ENCODE peak calls at places on chromosomes 11 and 22, in five cellular contexts. H is A673; M is CD4-positive, alpha-beta memory T cell; I is IMR-90; U is PC-3. P is an unnamed sample.

GRCh38 chr11:34682822-34683221 is 61.9 kb downstream of the EHF start:
- DNase-seq in H (no peak), M (no peak), I (peak; percentile 39), U (peak; percentile 79), P (no peak)

GRCh38 chr22:19942071-19942885 is 660 bp upstream of the TXNRD2 start:
- DNase-seq in H (peak; percentile 59), M (no peak), I (peak; percentile 69), U (no peak), P (no peak)

GRCh38 chr11:104104664-104105063 is 59.3 kb downstream of the PDGFD start:
- DNase-seq in H (no peak), M (no peak), I (no peak), U (no peak), P (no peak)

GRCh38 chr11:77126861-77127673 is 979 bp upstream of the MYO7A start:
- DNase-seq in H (peak; percentile 55), M (no peak), I (peak; percentile 39), U (peak; percentile 50), P (peak; percentile 51)

GRCh38 chr11:86515297-86516094 is 140.8 kb downstream of the CCDC81 start:
- DNase-seq in H (peak; percentile 96), M (no peak), I (peak; percentile 91), U (peak; percentile 75), P (no peak)

GRCh38 chr11:8871283-8871775 is 39.7 kb upstream of the AKIP1 start:
- DNase-seq in H (peak; percentile 94), M (no peak), I (peak; percentile 94), U (peak; percentile 53), P (peak; percentile 76)

GRCh38 chr11:116044946-116045345 is 540.7 kb upstream of the CADM1 start:
- DNase-seq in H (no peak), M (no peak), I (no peak), U (no peak), P (no peak)

GRCh38 chr11:63687845-63688244 is 6.5 kb downstream of the RTN3 start:
- DNase-seq in H (no peak), M (no peak), I (no peak), U (no peak), P (no peak)

GRCh38 chr11:114082415-114082748 is 22.9 kb downstream of the ZBTB16 start:
- DNase-seq in H (no peak), M (no peak), I (no peak), U (no peak), P (no peak)

GRCh38 chr22:39617342-39617741 is 46.8 kb downstream of the CACNA1I start:
- DNase-seq in H (no peak), M (no peak), I (no peak), U (no peak), P (no peak)

GRCh38 chr11:64234840-64235379 is 526 bp downstream of the VEGFB start:
- DNase-seq in H (peak; percentile 64), M (peak; percentile 66), I (no peak), U (peak; percentile 59), P (peak; percentile 57)

GRCh38 chr11:209275-210121 is 2.0 kb downstream of the RIC8A start:
- DNase-seq in H (no peak), M (no peak), I (no peak), U (no peak), P (no peak)

GRCh38 chr22:49749227-49749626 is 78.4 kb downstream of the BRD1 start:
- DNase-seq in H (no peak), M (no peak), I (no peak), U (no peak), P (no peak)

GRCh38 chr11:66617148-66617814 is 851 bp downstream of the RBM14 start:
- DNase-seq in H (no peak), M (peak; percentile 69), I (no peak), U (peak; percentile 44), P (peak; percentile 80)

GRCh38 chr11:87366766-87367405 is 329.2 kb downstream of the TMEM135 start:
- DNase-seq in H (no peak), M (no peak), I (no peak), U (no peak), P (no peak)

GRCh38 chr22:20436309-20437252 is 1.0 kb downstream of the SCARF2 start:
- DNase-seq in H (peak; percentile 35), M (no peak), I (peak; percentile 30), U (no peak), P (no peak)

GRCh38 chr11:66843776-66844495 is 695 bp downstream of the RCE1 start:
- DNase-seq in H (no peak), M (peak; percentile 47), I (no peak), U (no peak), P (no peak)

GRCh38 chr11:100687032-100687629 is at the start of gene ARHGAP42:
- DNase-seq in H (peak; percentile 71), M (no peak), I (peak; percentile 48), U (peak; percentile 72), P (peak; percentile 72)

GRCh38 chr22:39123811-39124668 is 27.0 kb downstream of the APOBEC3H start:
- DNase-seq in H (no peak), M (no peak), I (no peak), U (no peak), P (no peak)

GRCh38 chr11:8310743-8311298 is 47.1 kb upstream of the LMO1 start:
- DNase-seq in H (no peak), M (no peak), I (no peak), U (no peak), P (no peak)

GRCh38 chr11:22491826-22492225 is 133.8 kb downstream of the FANCF start:
- DNase-seq in H (peak; percentile 88), M (no peak), I (peak; percentile 4), U (no peak), P (no peak)

DNA sequence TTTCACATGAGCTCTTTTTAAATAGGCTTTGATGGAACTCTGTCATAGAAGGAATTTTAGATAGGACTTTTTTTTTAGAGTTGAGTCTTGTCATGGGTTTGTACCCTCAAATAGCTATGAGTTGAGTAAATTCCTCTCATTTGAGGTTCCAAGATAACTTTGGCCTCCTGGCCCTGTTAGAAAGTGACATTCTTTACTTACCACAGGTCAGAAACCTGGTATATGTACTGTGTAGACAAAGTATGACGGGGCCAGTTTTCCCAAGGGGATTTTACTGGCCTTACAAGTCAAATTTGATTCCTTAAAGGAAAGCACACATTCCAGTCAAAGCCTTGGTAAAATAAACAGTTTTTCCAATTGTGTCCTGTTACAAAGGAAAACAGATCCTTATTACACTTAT is 729.3 kb upstream of the LUZP2 start:
- DNase-seq in H (no peak), M (no peak), I (no peak), U (no peak), P (no peak)
- H3K9me3 ChIP-seq in H (peaks cover 20% of the 10 kb centered on the region), M (no peaks in the 10 kb centered on the region), I (peaks cover 11% of the 10 kb centered on the region), U (peaks cover 21% of the 10 kb centered on the region), P (peaks cover 38% of the 10 kb centered on the region)

GRCh38 chr11:10395196-10395897 is 59.7 kb upstream of the AMPD3 start:
- DNase-seq in H (no peak), M (no peak), I (peak; percentile 25), U (no peak), P (no peak)
- H3K4me1 ChIP-seq in H (no peaks in the 10 kb centered on the region), M (peaks cover 5% of the 10 kb centered on the region), I (peaks cover 35% of the 10 kb centered on the region), U (peaks cover 30% of the 10 kb centered on the region), P (peaks cover 8% of the 10 kb centered on the region)

GRCh38 chr22:47811971-47812370 is 1049.5 kb downstream of the TBC1D22A start:
- DNase-seq in H (no peak), M (no peak), I (no peak), U (no peak), P (no peak)

GRCh38 chr22:47816121-47816915 is 1053.9 kb downstream of the TBC1D22A start:
- DNase-seq in H (no peak), M (no peak), I (no peak), U (no peak), P (no peak)

GRCh38 chr22:47814474-47814873 is 1052.0 kb downstream of the TBC1D22A start:
- DNase-seq in H (no peak), M (no peak), I (no peak), U (no peak), P (no peak)

GRCh38 chr22:47810505-47811500 is 1048.4 kb downstream of the TBC1D22A start:
- DNase-seq in H (no peak), M (no peak), I (no peak), U (no peak), P (no peak)

DNA sequence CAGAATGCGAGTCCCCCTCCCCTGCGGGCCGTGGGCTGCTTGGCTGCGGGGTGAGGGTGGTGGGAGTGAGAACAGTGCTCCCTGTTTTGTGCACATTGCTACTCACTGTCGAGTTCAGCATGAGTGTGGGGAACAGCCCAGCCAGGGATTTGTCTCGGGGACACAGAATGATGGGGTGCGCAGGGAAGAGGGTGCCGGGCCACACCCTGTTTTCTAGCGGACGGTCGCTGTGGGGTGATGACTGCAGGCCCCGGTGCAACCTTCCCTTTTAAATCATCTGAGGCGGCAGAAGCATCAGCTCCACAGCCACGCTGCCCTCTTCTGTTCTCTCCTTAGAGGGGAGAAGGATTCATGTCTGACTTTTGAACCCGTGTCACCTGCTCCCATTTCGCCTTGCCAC is 1051.2 kb downstream of the TBC1D22A start:
- DNase-seq in H (no peak), M (no peak), I (no peak), U (no peak), P (no peak)
- H3K9me3 ChIP-seq in H (no peaks in the 10 kb centered on the region), M (no peaks in the 10 kb centered on the region), I (peaks cover 65% of the 10 kb centered on the region), U (no peaks in the 10 kb centered on the region), P (peaks cover 14% of the 10 kb centered on the region)

DNA sequence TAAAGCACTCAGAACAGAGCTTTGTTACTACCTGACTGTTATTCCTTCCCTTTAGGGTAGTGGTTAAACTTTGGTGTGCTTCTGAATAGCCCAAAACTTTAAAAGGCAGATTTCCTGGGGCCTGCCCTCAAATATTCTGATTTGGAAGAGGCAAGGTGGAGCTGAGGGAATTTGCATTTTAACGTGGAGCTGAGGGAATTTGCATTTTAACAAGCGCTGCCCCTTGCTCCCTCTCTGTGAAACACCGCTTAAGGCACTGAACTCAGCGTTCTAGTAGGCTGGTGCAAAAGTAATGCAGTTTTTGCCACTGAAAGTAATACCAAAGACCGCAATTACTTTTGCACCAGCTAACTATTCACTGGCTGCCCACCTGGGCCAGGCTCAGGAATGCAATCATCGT is 35.0 kb downstream of the TPST2 start:
- DNase-seq in H (no peak), M (no peak), I (no peak), U (no peak), P (no peak)
- H3K4me1 ChIP-seq in H (peaks cover 3% of the 10 kb centered on the region), M (no peaks in the 10 kb centered on the region), I (peaks cover 27% of the 10 kb centered on the region), U (no peaks in the 10 kb centered on the region), P (peaks cover 86% of the 10 kb centered on the region)

GRCh38 chr11:117248341-117248740 is 15.9 kb downstream of the RNF214 start:
- DNase-seq in H (no peak), M (no peak), I (no peak), U (no peak), P (no peak)

DNA sequence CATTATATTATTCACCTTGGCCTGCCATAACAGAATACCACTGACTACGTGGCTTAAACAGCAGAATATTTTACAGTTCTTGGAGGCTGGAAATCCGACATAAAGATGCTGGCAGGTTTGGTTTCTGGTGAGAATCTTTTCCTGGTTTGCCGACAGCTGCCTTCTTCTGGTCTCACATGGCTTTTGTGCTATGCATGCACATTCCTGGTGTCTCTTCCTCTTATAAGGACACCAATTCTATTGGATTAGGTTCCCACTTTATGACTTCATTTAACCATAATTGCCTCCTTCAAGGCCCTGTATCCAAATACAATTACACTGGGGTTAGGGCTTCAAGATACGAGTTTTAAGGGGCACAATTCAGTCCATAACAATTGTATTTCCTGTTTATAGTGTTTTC is 17.1 kb downstream of the RNF214 start:
- DNase-seq in H (no peak), M (no peak), I (no peak), U (no peak), P (no peak)
- H3K9me3 ChIP-seq in H (no peaks in the 10 kb centered on the region), M (no peaks in the 10 kb centered on the region), I (no peaks in the 10 kb centered on the region), U (no peaks in the 10 kb centered on the region), P (no peaks in the 10 kb centered on the region)

P was measured in left ventricle myocardium inferior.